ENCODE peak calls at places on chromosomes 13 and 19, in four cellular contexts. One of them, this sample, is unnamed. For H3K36me3 and H3K9me3, the result is how much of the 10 kb centered on the place peaks cover.

GRCh38 chr13:69524459-69525155 is 583.0 kb upstream of the ATXN8OS start:
- DNase-seq in WERI-Rb-1: no peak
- DNase-seq in breast epithelium: no peak
- DNase-seq in heart left ventricle: no peak
- DNase-seq in this sample: no peak

GRCh38 chr19:14473073-14473790 is 1.9 kb downstream of the PTGER1 start:
- DNase-seq in WERI-Rb-1: no peak
- DNase-seq in breast epithelium: no peak
- DNase-seq in heart left ventricle: no peak
- DNase-seq in this sample: no peak

GRCh38 chr19:45177817-45178261 is at the start of gene TRAPPC6A:
- DNase-seq in WERI-Rb-1: no peak
- DNase-seq in breast epithelium: no peak
- DNase-seq in heart left ventricle: no peak
- DNase-seq in this sample: no peak

GRCh38 chr13:43293008-43293407 is 269.6 kb downstream of the DNAJC15 start:
- DNase-seq in WERI-Rb-1: no peak
- DNase-seq in breast epithelium: no peak
- DNase-seq in heart left ventricle: no peak
- DNase-seq in this sample: no peak

GRCh38 chr19:7888145-7888825 is at the start of gene LRRC8E:
- DNase-seq in WERI-Rb-1: no peak
- DNase-seq in breast epithelium: peak
- DNase-seq in heart left ventricle: peak
- DNase-seq in this sample: no peak

GRCh38 chr19:48206402-48207093 is 36.1 kb downstream of the ZSWIM9 start:
- DNase-seq in WERI-Rb-1: no peak
- DNase-seq in breast epithelium: no peak
- DNase-seq in heart left ventricle: no peak
- DNase-seq in this sample: no peak

GRCh38 chr13:77893066-77893465 is 25.6 kb downstream of the EDNRB start:
- DNase-seq in WERI-Rb-1: no peak
- DNase-seq in breast epithelium: no peak
- DNase-seq in heart left ventricle: no peak
- DNase-seq in this sample: no peak

GRCh38 chr13:96994030-96994848 is at the start of gene OXGR1:
- DNase-seq in WERI-Rb-1: no peak
- DNase-seq in breast epithelium: no peak
- DNase-seq in heart left ventricle: no peak
- DNase-seq in this sample: peak

GRCh38 chr19:36330226-36330625 is 48.8 kb downstream of the ZFP14 start:
- DNase-seq in WERI-Rb-1: no peak
- DNase-seq in breast epithelium: no peak
- DNase-seq in heart left ventricle: no peak
- DNase-seq in this sample: no peak

GRCh38 chr13:53310786-53311185 is 282.2 kb downstream of the OLFM4 start:
- DNase-seq in WERI-Rb-1: no peak
- DNase-seq in breast epithelium: no peak
- DNase-seq in heart left ventricle: no peak
- DNase-seq in this sample: no peak

GRCh38 chr13:24706886-24707585 is 26.8 kb downstream of the ATP12A start:
- DNase-seq in WERI-Rb-1: no peak
- DNase-seq in breast epithelium: no peak
- DNase-seq in heart left ventricle: no peak
- DNase-seq in this sample: no peak

DNA sequence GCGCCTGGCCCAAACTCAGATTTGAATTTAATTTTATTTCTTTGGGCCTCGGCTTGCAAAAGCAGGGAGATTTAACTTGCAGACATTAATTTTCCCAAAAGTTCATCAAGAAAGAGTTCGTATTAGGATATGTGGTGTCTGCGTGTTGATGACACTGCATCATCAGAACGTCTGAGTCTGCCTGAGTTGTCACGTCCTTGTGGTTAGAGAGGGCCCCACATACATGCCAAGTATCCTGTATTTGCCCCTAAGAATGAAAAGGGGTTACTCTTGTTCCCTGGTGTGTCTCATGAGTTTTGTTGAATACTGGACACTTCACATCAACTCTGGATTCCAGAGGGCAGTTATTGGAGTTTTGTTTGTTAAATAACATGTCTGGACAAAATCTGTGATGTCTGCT is 5.6 kb upstream of the TEX29 start:
- DNase-seq in WERI-Rb-1: no peak
- DNase-seq in breast epithelium: no peak
- DNase-seq in heart left ventricle: no peak
- DNase-seq in this sample: no peak
- H3K36me3 ChIP-seq in WERI-Rb-1: under half
- H3K36me3 ChIP-seq in breast epithelium: under half
- H3K36me3 ChIP-seq in heart left ventricle: under half
- H3K36me3 ChIP-seq in this sample: under half

DNA sequence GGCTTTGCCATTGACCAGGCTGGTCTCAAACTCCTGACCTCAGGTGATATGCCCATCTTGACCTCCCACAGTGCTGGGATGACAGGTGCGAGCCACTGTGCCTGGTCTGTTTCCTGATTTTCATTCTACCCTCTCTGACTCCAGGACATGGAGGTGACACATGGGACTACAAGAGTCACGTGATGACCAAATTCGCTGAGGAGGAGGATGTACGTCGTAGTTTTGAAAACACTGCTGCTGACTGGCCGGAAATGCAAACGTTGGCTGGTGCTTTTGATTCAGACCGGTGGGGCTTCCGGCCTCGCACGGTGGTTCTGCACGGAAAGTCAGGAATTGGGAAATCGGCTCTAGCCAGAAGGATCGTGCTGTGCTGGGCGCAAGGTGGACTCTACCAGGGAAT is 40.2 kb downstream of the NLRP5 start:
- DNase-seq in WERI-Rb-1: no peak
- DNase-seq in breast epithelium: no peak
- DNase-seq in heart left ventricle: no peak
- DNase-seq in this sample: no peak
- H3K9me3 ChIP-seq in WERI-Rb-1: under half
- H3K9me3 ChIP-seq in breast epithelium: under half
- H3K9me3 ChIP-seq in heart left ventricle: under half
- H3K9me3 ChIP-seq in this sample: under half

GRCh38 chr19:535017-535835 is 3.7 kb downstream of the CDC34 start:
- DNase-seq in WERI-Rb-1: no peak
- DNase-seq in breast epithelium: no peak
- DNase-seq in heart left ventricle: no peak
- DNase-seq in this sample: peak
- H3K36me3 ChIP-seq in WERI-Rb-1: under half
- H3K36me3 ChIP-seq in breast epithelium: under half
- H3K36me3 ChIP-seq in heart left ventricle: under half
- H3K36me3 ChIP-seq in this sample: under half

DNA sequence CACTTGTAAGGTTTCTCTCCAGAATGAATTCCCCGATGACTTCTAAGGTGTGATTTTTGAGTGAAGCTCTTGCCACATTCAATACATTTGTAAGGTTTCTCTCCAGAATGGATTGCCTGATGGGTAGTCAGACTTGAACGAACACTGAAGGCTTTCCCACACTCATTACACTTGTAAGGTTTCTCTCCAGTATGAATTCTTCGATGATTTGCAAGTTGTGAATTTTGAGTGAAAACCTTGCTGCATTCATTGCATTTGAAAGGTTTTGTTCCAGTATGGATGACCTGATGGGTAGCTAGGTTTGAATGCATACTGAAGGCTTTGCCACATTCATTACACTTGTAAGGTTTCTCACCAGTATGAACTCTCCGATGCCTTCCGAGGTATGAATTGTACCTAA is 24.3 kb downstream of the ERVV-2 start:
- DNase-seq in WERI-Rb-1: no peak
- DNase-seq in breast epithelium: no peak
- DNase-seq in heart left ventricle: no peak
- DNase-seq in this sample: no peak
- H3K9me3 ChIP-seq in WERI-Rb-1: under half
- H3K9me3 ChIP-seq in breast epithelium: half or more
- H3K9me3 ChIP-seq in heart left ventricle: under half
- H3K9me3 ChIP-seq in this sample: under half

GRCh38 chr19:16403151-16403977 is 68.4 kb downstream of the EPS15L1 start:
- DNase-seq in WERI-Rb-1: no peak
- DNase-seq in breast epithelium: no peak
- DNase-seq in heart left ventricle: no peak
- DNase-seq in this sample: no peak

GRCh38 chr19:16397791-16398529 is 73.3 kb downstream of the KLF2 start:
- DNase-seq in WERI-Rb-1: no peak
- DNase-seq in breast epithelium: no peak
- DNase-seq in heart left ventricle: no peak
- DNase-seq in this sample: no peak

GRCh38 chr19:16402076-16402475 is 69.7 kb downstream of the EPS15L1 start:
- DNase-seq in WERI-Rb-1: no peak
- DNase-seq in breast epithelium: no peak
- DNase-seq in heart left ventricle: no peak
- DNase-seq in this sample: peak

GRCh38 chr19:16398530-16399241 is 73.1 kb downstream of the EPS15L1 start:
- DNase-seq in WERI-Rb-1: no peak
- DNase-seq in breast epithelium: no peak
- DNase-seq in heart left ventricle: no peak
- DNase-seq in this sample: no peak

GRCh38 chr19:16400911-16401675 is 70.7 kb downstream of the EPS15L1 start:
- DNase-seq in WERI-Rb-1: no peak
- DNase-seq in breast epithelium: no peak
- DNase-seq in heart left ventricle: no peak
- DNase-seq in this sample: peak
- H3K36me3 ChIP-seq in WERI-Rb-1: half or more
- H3K36me3 ChIP-seq in breast epithelium: under half
- H3K36me3 ChIP-seq in heart left ventricle: under half
- H3K36me3 ChIP-seq in this sample: under half

This sample was measured in aorta.